ENCODE peak calls at places on chromosomes 11 and 22, in ten cellular contexts. B, E, Q, L, J, O, A, P, Z and F are unnamed samples.

GRCh38 chr22:20799449-20799848 is 25.5 kb downstream of the SERPIND1 start:
- DNase-seq in J (no peak), A (no peak), Q (no peak), O (no peak), L (no peak), B (no peak), E (no peak), P (no peak), Z (no peak), F (no peak)

GRCh38 chr11:129637983-129638776 is 177.5 kb upstream of the TMEM45B start:
- DNase-seq in O (no peak), J (no peak), L (no peak), E (no peak), P (no peak), Z (no peak), Q (no peak), B (no peak), A (no peak), F (no peak)

GRCh38 chr11:35688023-35688422 is 25.4 kb downstream of the TRIM44 start:
- DNase-seq in P (no peak), E (no peak), A (no peak), L (no peak), O (no peak), J (no peak), Z (peak; percentile 7), B (peak; percentile 65), Q (no peak), F (no peak)

GRCh38 chr11:36357831-36358230 is 61.7 kb downstream of the PRR5L start:
- DNase-seq in Q (no peak), P (no peak), A (no peak), Z (no peak), E (no peak), L (no peak), O (no peak), B (no peak), J (no peak), F (no peak)

GRCh38 chr22:36226189-36226588 is 13.1 kb downstream of the APOL2 start:
- DNase-seq in J (no peak), P (no peak), Q (no peak), B (no peak), E (no peak), O (no peak), L (no peak), A (no peak), Z (no peak), F (no peak)

GRCh38 chr11:132576706-132577105 is 955.6 kb downstream of the OPCML start:
- DNase-seq in B (peak; percentile 85), J (no peak), O (peak; percentile 90), Z (no peak), E (no peak), P (peak; percentile 96), L (no peak), Q (peak; percentile 10), A (no peak), F (no peak)

GRCh38 chr11:109184376-109184775 is 237.6 kb upstream of the C11orf87 start:
- DNase-seq in J (no peak), Z (no peak), A (no peak), L (no peak), P (no peak), O (no peak), E (no peak), Q (no peak), B (no peak), F (no peak)

GRCh38 chr11:59960502-59961381 is 3.1 kb upstream of the OOSP4A start:
- DNase-seq in E (no peak), L (no peak), A (no peak), O (no peak), Q (no peak), J (peak; percentile 10), Z (no peak), P (no peak), B (no peak), F (no peak)

GRCh38 chr11:73907191-73907590 is 30.4 kb downstream of the PAAF1 start:
- DNase-seq in Q (no peak), O (no peak), P (no peak), Z (peak; percentile 1), A (peak; percentile 53), L (peak; percentile 48), E (no peak), B (peak; percentile 43), J (peak; percentile 62), F (no peak)

GRCh38 chr22:30763815-30764686 is 69.4 kb downstream of the OSBP2 start:
- DNase-seq in Z (peak; percentile 75), E (no peak), P (peak; percentile 45), L (no peak), A (peak; percentile 67), B (peak; percentile 84), J (peak; percentile 80), Q (peak; percentile 21), O (peak; percentile 77), F (peak; percentile 76)

GRCh38 chr11:75193271-75193670 is 42.4 kb downstream of the SLCO2B1 start:
- DNase-seq in P (no peak), L (no peak), J (no peak), E (no peak), A (no peak), B (no peak), Q (no peak), Z (no peak), O (no peak), F (no peak)

DNA sequence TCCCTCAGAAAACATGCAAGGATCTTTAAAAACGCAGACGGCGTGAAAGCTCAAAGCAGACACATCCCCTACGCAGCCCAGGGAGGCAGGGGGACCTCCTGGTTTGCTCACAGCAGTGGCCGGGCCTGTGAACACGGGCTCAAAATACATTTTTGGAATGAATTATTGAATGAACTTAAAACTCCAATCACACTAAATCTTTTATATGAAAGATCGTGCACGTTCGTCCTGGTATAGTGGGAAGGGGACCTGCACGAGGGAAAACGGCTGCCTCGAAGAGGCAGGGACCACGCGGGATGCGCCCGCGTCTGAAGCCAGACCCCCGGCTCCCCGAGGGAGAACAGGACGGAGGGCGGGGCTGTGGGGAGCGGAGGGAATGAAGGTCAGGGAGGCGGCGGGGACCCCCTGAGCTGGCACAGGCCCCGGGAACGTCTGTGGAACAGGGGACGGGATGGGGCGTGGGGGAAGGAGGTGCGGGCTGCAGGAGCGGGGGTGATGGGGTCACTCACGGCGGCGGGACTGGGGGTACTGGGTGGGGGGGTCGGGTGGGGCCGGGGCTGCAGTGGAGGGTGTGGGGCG is 1.3 kb upstream of the PANX2 start:
- DNase-seq in A (no peak), J (no peak), Q (no peak), B (no peak), E (peak; percentile 55), P (no peak), L (no peak), Z (no peak), O (no peak), F (no peak)
- H3K4me3 ChIP-seq in A (no peak overlapping the region), J (no peak overlapping the region), Q (no peak overlapping the region), B (no peak overlapping the region), E (peak overlapping the region; percentile 72), P (no peak overlapping the region), L (peak overlapping the region; percentile 60), Z (no peak overlapping the region), O (no peak overlapping the region), F (peak overlapping the region; percentile 47)

GRCh38 chr22:27132896-27133500 is 475.6 kb downstream of the MIAT start:
- DNase-seq in Z (no peak), O (no peak), B (no peak), E (no peak), Q (no peak), J (peak; percentile 74), L (no peak), A (no peak), P (no peak), F (no peak)

GRCh38 chr22:27133951-27134664 is 476.7 kb downstream of the MIAT start:
- DNase-seq in Q (no peak), L (peak; percentile 62), O (peak; percentile 88), E (peak; percentile 68), J (peak; percentile 93), P (peak; percentile 63), B (peak; percentile 92), A (no peak), Z (peak; percentile 8), F (no peak)

GRCh38 chr22:27137809-27138400 is 480.5 kb downstream of the MIAT start:
- DNase-seq in J (no peak), P (no peak), B (no peak), L (no peak), Z (no peak), Q (no peak), A (no peak), E (no peak), O (no peak), F (no peak)

GRCh38 chr22:27136596-27136995 is 479.2 kb downstream of the MIAT start:
- DNase-seq in B (no peak), Q (no peak), Z (no peak), O (no peak), P (no peak), J (no peak), E (no peak), A (no peak), L (no peak), F (no peak)

GRCh38 chr22:27135582-27135981 is 478.2 kb downstream of the MIAT start:
- DNase-seq in P (no peak), J (no peak), Q (no peak), E (no peak), L (no peak), Z (no peak), A (no peak), B (peak; percentile 72), O (peak; percentile 64), F (no peak)
- TF ChIP-seq CTCF in P (no peak), J (no peak), Q (no peak), E (no peak), L (no peak), Z (no peak), A (no peak), B (no peak), O (no peak), F (no peak)

GRCh38 chr11:108167624-108168023 is 46.3 kb downstream of the ACAT1 start:
- DNase-seq in Z (no peak), B (no peak), L (no peak), E (no peak), O (no peak), A (no peak), J (no peak), Q (no peak), P (no peak), F (no peak)

GRCh38 chr11:108170191-108170590 is 48.8 kb downstream of the ACAT1 start:
- DNase-seq in L (no peak), B (no peak), A (no peak), E (no peak), O (no peak), J (no peak), P (no peak), Z (peak; percentile 9), Q (no peak), F (no peak)
- H3K4me3 ChIP-seq in L (peak overlapping the region; percentile 33), B (no peak overlapping the region), A (no peak overlapping the region), E (no peak overlapping the region), O (no peak overlapping the region), J (no peak overlapping the region), P (no peak overlapping the region), Z (no peak overlapping the region), Q (no peak overlapping the region), F (no peak overlapping the region)

DNA sequence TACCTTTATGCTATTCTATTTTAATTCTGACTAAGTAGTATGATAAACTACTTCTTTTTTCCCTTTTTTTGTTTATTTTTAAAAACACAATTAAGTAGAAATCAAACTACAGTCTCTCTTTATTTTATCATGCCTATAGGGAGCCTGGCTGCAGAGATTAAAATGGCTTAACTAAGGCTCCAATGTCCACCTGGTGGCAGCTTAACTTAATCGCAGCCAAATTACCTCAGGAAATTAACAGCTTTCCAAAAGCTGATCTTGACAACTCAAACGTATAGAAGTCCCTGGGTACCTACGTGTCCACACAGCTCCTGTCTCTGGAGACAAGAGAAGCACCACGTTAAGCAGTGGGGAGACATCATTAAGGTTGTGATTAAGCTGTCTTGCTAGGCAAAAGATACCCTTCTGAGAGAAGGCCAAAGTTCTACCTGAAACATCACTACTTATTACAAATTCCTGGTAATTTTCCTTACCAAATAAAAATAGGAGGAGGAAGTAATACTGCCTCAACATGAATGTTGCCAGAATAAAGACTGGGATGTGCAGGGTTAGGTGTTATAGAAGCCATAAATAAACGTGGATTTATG is 63.2 kb upstream of the SNX19 start:
- DNase-seq in P (no peak), Z (peak; percentile 19), J (peak; percentile 21), Q (no peak), E (no peak), O (peak; percentile 39), B (peak; percentile 74), A (no peak), L (no peak), F (peak; percentile 2)
- TF ChIP-seq CTCF in P (peak; percentile 48), Z (peak; percentile 20), J (peak; percentile 39), Q (no peak), E (peak; percentile 7), O (peak; percentile 63), B (peak; percentile 57), A (no peak), L (peak; percentile 29), F (peak; percentile 64)